ENCODE peak calls at places on chromosomes 11 and 22, in five cellular contexts. One of them, this sample, is unnamed.

GRCh38 chr11:29781268-29781667 is 235.6 kb downstream of the KCNA4 start:
- DNase-seq in naive thymus-derived CD4-positive, alpha-beta T cell: no peak
- DNase-seq in lower lobe of right lung: no peak
- DNase-seq in body of pancreas: no peak
- DNase-seq in neural progenitor cell: no peak
- DNase-seq in this sample: no peak

GRCh38 chr22:19843107-19843856 is 11.4 kb downstream of the GNB1L start:
- DNase-seq in lower lobe of right lung: no peak
- DNase-seq in neural progenitor cell: peak; percentile 42
- DNase-seq in naive thymus-derived CD4-positive, alpha-beta T cell: no peak
- DNase-seq in body of pancreas: no peak
- DNase-seq in this sample: no peak

GRCh38 chr11:31022080-31022479 is 347.5 kb downstream of the DCDC1 start:
- DNase-seq in neural progenitor cell: no peak
- DNase-seq in body of pancreas: no peak
- DNase-seq in lower lobe of right lung: no peak
- DNase-seq in naive thymus-derived CD4-positive, alpha-beta T cell: no peak
- DNase-seq in this sample: no peak

GRCh38 chr11:122717264-122717867 is 61.8 kb downstream of the UBASH3B start:
- DNase-seq in body of pancreas: no peak
- DNase-seq in neural progenitor cell: no peak
- DNase-seq in lower lobe of right lung: peak; percentile 51
- DNase-seq in naive thymus-derived CD4-positive, alpha-beta T cell: no peak
- DNase-seq in this sample: no peak

GRCh38 chr11:75920886-75921285 is 105.9 kb downstream of the UVRAG start:
- DNase-seq in body of pancreas: no peak
- DNase-seq in neural progenitor cell: no peak
- DNase-seq in lower lobe of right lung: no peak
- DNase-seq in naive thymus-derived CD4-positive, alpha-beta T cell: no peak
- DNase-seq in this sample: no peak

GRCh38 chr11:30949838-30950237 is 363.7 kb upstream of the MPPED2 start:
- DNase-seq in lower lobe of right lung: no peak
- DNase-seq in body of pancreas: no peak
- DNase-seq in naive thymus-derived CD4-positive, alpha-beta T cell: no peak
- DNase-seq in neural progenitor cell: no peak
- DNase-seq in this sample: no peak

GRCh38 chr11:2308713-2309112 is 6.9 kb downstream of the TSPAN32 start:
- DNase-seq in neural progenitor cell: no peak
- DNase-seq in naive thymus-derived CD4-positive, alpha-beta T cell: no peak
- DNase-seq in lower lobe of right lung: no peak
- DNase-seq in body of pancreas: no peak
- DNase-seq in this sample: no peak

GRCh38 chr22:22810018-22810427 is 77.6 kb upstream of the IGLL5 start:
- DNase-seq in neural progenitor cell: peak; percentile 82
- DNase-seq in body of pancreas: peak; percentile 66
- DNase-seq in lower lobe of right lung: peak; percentile 68
- DNase-seq in naive thymus-derived CD4-positive, alpha-beta T cell: peak; percentile 44
- DNase-seq in this sample: no peak

GRCh38 chr22:20953668-20954500 is 13.2 kb upstream of the AIFM3 start:
- DNase-seq in lower lobe of right lung: no peak
- DNase-seq in neural progenitor cell: no peak
- DNase-seq in body of pancreas: peak; percentile 32
- DNase-seq in naive thymus-derived CD4-positive, alpha-beta T cell: no peak
- DNase-seq in this sample: no peak

GRCh38 chr22:20951932-20952380 is 15.1 kb upstream of the AIFM3 start:
- DNase-seq in lower lobe of right lung: no peak
- DNase-seq in body of pancreas: no peak
- DNase-seq in neural progenitor cell: peak; percentile 26
- DNase-seq in naive thymus-derived CD4-positive, alpha-beta T cell: no peak
- DNase-seq in this sample: no peak

GRCh38 chr22:20952544-20953341 is 14.3 kb upstream of the AIFM3 start:
- DNase-seq in body of pancreas: no peak
- DNase-seq in lower lobe of right lung: no peak
- DNase-seq in naive thymus-derived CD4-positive, alpha-beta T cell: no peak
- DNase-seq in neural progenitor cell: no peak
- DNase-seq in this sample: no peak

GRCh38 chr22:20951151-20951931 is 15.7 kb upstream of the AIFM3 start:
- DNase-seq in naive thymus-derived CD4-positive, alpha-beta T cell: no peak
- DNase-seq in lower lobe of right lung: no peak
- DNase-seq in neural progenitor cell: no peak
- DNase-seq in body of pancreas: no peak
- DNase-seq in this sample: no peak

DNA sequence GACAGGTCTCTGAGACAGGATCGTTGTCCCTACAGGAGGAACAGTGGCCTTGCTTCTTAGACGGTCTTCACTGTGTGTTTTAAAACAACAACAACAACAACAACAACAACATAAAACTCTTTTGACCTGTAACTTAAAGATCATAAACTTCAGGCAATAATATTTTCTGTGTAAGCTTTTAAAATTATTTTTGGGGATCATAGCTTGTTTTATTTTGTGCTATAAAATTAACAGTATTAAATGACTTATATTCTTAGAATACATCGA is 13.8 kb upstream of the AIFM3 start:
- DNase-seq in lower lobe of right lung: no peak
- DNase-seq in naive thymus-derived CD4-positive, alpha-beta T cell: no peak
- DNase-seq in neural progenitor cell: no peak
- DNase-seq in body of pancreas: no peak
- DNase-seq in this sample: no peak
- H3K36me3 ChIP-seq in lower lobe of right lung: peaks cover 52% of the 10 kb centered on the region
- H3K36me3 ChIP-seq in naive thymus-derived CD4-positive, alpha-beta T cell: no peaks in the 10 kb centered on the region
- H3K36me3 ChIP-seq in neural progenitor cell: no peaks in the 10 kb centered on the region
- H3K36me3 ChIP-seq in body of pancreas: no peaks in the 10 kb centered on the region
- H3K36me3 ChIP-seq in this sample: peaks cover 14% of the 10 kb centered on the region

GRCh38 chr11:613369-613968 is 2.3 kb downstream of the IRF7 start:
- DNase-seq in naive thymus-derived CD4-positive, alpha-beta T cell: peak; percentile 20
- DNase-seq in body of pancreas: peak; percentile 50
- DNase-seq in neural progenitor cell: peak; percentile 92
- DNase-seq in lower lobe of right lung: peak; percentile 89
- DNase-seq in this sample: peak; percentile 79

GRCh38 chr11:611001-611996 is 4.5 kb downstream of the IRF7 start:
- DNase-seq in naive thymus-derived CD4-positive, alpha-beta T cell: no peak
- DNase-seq in lower lobe of right lung: no peak
- DNase-seq in body of pancreas: no peak
- DNase-seq in neural progenitor cell: no peak
- DNase-seq in this sample: no peak

GRCh38 chr11:612201-612960 is 3.4 kb downstream of the IRF7 start:
- DNase-seq in body of pancreas: no peak
- DNase-seq in lower lobe of right lung: no peak
- DNase-seq in naive thymus-derived CD4-positive, alpha-beta T cell: no peak
- DNase-seq in neural progenitor cell: peak; percentile 48
- DNase-seq in this sample: no peak

GRCh38 chr11:614091-614582 is 1.6 kb downstream of the IRF7 start:
- DNase-seq in body of pancreas: no peak
- DNase-seq in neural progenitor cell: no peak
- DNase-seq in lower lobe of right lung: no peak
- DNase-seq in naive thymus-derived CD4-positive, alpha-beta T cell: no peak
- DNase-seq in this sample: no peak

DNA sequence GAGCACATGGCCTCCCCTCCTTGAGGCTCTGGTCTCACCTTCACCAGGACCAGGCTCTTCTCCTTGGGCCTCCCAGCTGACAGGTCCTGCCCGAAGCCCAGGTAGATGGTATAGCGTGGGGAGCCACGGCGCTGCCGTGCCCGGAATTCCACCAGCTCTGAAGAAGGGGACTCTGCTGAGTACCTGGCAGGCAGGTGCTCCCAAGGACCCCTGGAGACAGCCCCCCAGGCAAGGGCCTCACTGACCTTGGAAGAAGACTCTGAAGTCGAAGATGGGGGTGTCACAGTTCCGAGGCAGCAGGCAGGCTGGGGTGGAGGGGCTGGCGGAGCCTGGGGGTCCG is 2.8 kb downstream of the IRF7 start:
- DNase-seq in naive thymus-derived CD4-positive, alpha-beta T cell: no peak
- DNase-seq in lower lobe of right lung: no peak
- DNase-seq in body of pancreas: no peak
- DNase-seq in neural progenitor cell: no peak
- DNase-seq in this sample: no peak
- H3K27ac ChIP-seq in naive thymus-derived CD4-positive, alpha-beta T cell: peak overlapping the region; percentile 86
- H3K27ac ChIP-seq in lower lobe of right lung: peak overlapping the region; percentile 56
- H3K27ac ChIP-seq in body of pancreas: no peak overlapping the region
- H3K27ac ChIP-seq in neural progenitor cell: no peak overlapping the region
- H3K27ac ChIP-seq in this sample: peak overlapping the region; percentile 94

DNA sequence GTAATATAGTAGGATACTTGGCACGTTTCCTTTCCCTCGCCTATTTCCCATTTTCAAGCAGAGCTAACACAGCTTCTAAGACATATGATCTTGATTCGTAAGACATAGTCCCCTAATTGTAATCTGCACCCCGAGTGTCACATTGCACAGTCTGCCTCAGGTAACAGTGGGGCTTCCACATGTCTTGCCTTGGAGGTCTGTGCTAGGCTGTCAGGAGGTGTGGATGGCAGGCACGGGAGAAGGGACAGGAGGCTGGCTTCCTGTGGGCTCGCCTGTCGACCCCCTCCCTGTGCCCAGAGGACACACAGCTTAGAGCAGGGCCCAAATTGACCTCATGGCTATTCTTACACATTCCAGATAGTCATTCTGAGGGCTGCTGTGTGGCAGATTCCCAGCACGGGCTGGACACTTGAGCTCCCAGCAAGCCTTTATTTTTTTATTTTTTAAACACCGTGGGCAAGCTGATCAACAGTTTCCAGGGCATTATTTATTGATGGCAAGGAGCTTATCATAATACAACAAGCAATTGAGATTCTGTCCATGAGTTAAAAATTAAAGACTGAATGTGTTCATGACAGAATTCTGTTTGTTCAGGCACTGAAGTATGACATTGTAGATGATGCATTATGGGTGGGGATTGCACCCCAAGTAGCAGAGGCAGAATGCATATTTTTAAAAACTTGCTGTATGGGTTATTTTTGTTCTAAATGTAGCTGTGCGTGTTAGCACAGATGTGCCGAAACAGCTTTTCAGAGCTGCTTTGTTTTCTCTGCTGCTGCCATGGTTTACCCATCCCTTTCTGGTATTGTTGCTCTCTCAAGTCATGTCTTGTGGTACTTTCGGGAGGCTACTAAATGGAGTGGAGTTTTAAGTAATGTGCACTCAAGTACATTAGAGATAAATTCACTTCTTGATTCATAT is 113.0 kb downstream of the ATXN10 start:
- DNase-seq in neural progenitor cell: peak; percentile 29
- DNase-seq in naive thymus-derived CD4-positive, alpha-beta T cell: no peak
- DNase-seq in body of pancreas: no peak
- DNase-seq in lower lobe of right lung: no peak
- DNase-seq in this sample: no peak
- H3K4me3 ChIP-seq in neural progenitor cell: no peak overlapping the region
- H3K4me3 ChIP-seq in naive thymus-derived CD4-positive, alpha-beta T cell: no peak overlapping the region
- H3K4me3 ChIP-seq in body of pancreas: no peak overlapping the region
- H3K4me3 ChIP-seq in lower lobe of right lung: no peak overlapping the region
- H3K4me3 ChIP-seq in this sample: no peak overlapping the region

DNA sequence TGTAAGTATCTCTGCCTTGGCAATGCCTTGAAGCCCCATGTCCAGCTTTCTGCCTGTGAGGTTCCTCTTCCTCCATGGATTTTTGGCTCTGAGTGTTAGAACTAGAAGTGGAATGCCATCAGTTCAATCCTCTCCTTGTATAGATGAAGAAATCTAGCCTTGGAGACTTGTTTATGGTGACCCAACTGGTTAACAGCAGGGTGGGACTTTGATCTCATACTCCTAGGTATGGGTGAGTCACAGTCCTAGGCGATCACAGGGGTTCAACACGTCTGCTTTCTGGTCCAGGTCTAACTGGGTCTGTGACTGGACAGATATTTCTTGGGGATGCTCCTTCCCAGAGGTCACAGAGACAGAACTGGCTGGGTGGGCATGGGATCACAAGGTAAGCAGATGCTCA is 9.2 kb upstream of the MTFP1 start:
- DNase-seq in naive thymus-derived CD4-positive, alpha-beta T cell: no peak
- DNase-seq in lower lobe of right lung: no peak
- DNase-seq in body of pancreas: no peak
- DNase-seq in neural progenitor cell: no peak
- DNase-seq in this sample: no peak
- H3K36me3 ChIP-seq in naive thymus-derived CD4-positive, alpha-beta T cell: peaks cover 11% of the 10 kb centered on the region
- H3K36me3 ChIP-seq in lower lobe of right lung: peaks cover 57% of the 10 kb centered on the region
- H3K36me3 ChIP-seq in body of pancreas: no peaks in the 10 kb centered on the region
- H3K36me3 ChIP-seq in neural progenitor cell: no peaks in the 10 kb centered on the region
- H3K36me3 ChIP-seq in this sample: peaks cover 21% of the 10 kb centered on the region

GRCh38 chr11:70085815-70086769 is 8.0 kb downstream of the ANO1 start:
- DNase-seq in lower lobe of right lung: no peak
- DNase-seq in body of pancreas: peak; percentile 37
- DNase-seq in neural progenitor cell: no peak
- DNase-seq in naive thymus-derived CD4-positive, alpha-beta T cell: no peak
- DNase-seq in this sample: no peak
- H3K27ac ChIP-seq in lower lobe of right lung: no peak overlapping the region
- H3K27ac ChIP-seq in body of pancreas: no peak overlapping the region
- H3K27ac ChIP-seq in neural progenitor cell: no peak overlapping the region
- H3K27ac ChIP-seq in naive thymus-derived CD4-positive, alpha-beta T cell: no peak overlapping the region
- H3K27ac ChIP-seq in this sample: peak overlapping the region; percentile 51

GRCh38 chr22:50585238-50585637 is 2.6 kb upstream of the CHKB start:
- DNase-seq in lower lobe of right lung: no peak
- DNase-seq in neural progenitor cell: no peak
- DNase-seq in body of pancreas: no peak
- DNase-seq in naive thymus-derived CD4-positive, alpha-beta T cell: no peak
- DNase-seq in this sample: no peak

GRCh38 chr22:50585781-50586180 is 3.1 kb upstream of the CHKB start:
- DNase-seq in body of pancreas: no peak
- DNase-seq in lower lobe of right lung: no peak
- DNase-seq in neural progenitor cell: no peak
- DNase-seq in naive thymus-derived CD4-positive, alpha-beta T cell: no peak
- DNase-seq in this sample: no peak

GRCh38 chr22:50583294-50583865 is 731 bp upstream of the CHKB start:
- DNase-seq in neural progenitor cell: no peak
- DNase-seq in body of pancreas: no peak
- DNase-seq in lower lobe of right lung: peak; percentile 29
- DNase-seq in naive thymus-derived CD4-positive, alpha-beta T cell: no peak
- DNase-seq in this sample: no peak

GRCh38 chr22:50582562-50583293 is at the start of gene CHKB:
- DNase-seq in neural progenitor cell: peak; percentile 100
- DNase-seq in lower lobe of right lung: peak; percentile 99
- DNase-seq in naive thymus-derived CD4-positive, alpha-beta T cell: peak; percentile 99
- DNase-seq in body of pancreas: peak; percentile 99
- DNase-seq in this sample: peak; percentile 92

GRCh38 chr22:50584106-50585096 is 1.8 kb upstream of the CHKB start:
- DNase-seq in neural progenitor cell: no peak
- DNase-seq in naive thymus-derived CD4-positive, alpha-beta T cell: no peak
- DNase-seq in lower lobe of right lung: peak; percentile 35
- DNase-seq in body of pancreas: no peak
- DNase-seq in this sample: no peak
- H3K4me3 ChIP-seq in neural progenitor cell: no peak overlapping the region
- H3K4me3 ChIP-seq in naive thymus-derived CD4-positive, alpha-beta T cell: no peak overlapping the region
- H3K4me3 ChIP-seq in lower lobe of right lung: no peak overlapping the region
- H3K4me3 ChIP-seq in body of pancreas: no peak overlapping the region
- H3K4me3 ChIP-seq in this sample: no peak overlapping the region

This sample was measured in ascending aorta.